ENCODE peak calls at places on chromosomes 12 and 14, in five cellular contexts. One of them, this sample, is unnamed.

GRCh38 chr12:126093911-126094310 is 1028.7 kb downstream of the AACS start:
- DNase-seq in NCI-H524 treated with DMSO at 0.1 percent for 48 hours: no peak
- DNase-seq in neural progenitor cell: peak
- DNase-seq in fibroblast of mammary gland: no peak
- DNase-seq in A549: no peak
- DNase-seq in this sample: peak

GRCh38 chr14:92647499-92648279 is 100.7 kb downstream of the LGMN start:
- DNase-seq in A549: no peak
- DNase-seq in neural progenitor cell: no peak
- DNase-seq in NCI-H524 treated with DMSO at 0.1 percent for 48 hours: no peak
- DNase-seq in fibroblast of mammary gland: peak
- DNase-seq in this sample: no peak

GRCh38 chr14:20415723-20416622 is 2.7 kb upstream of the TEP1 start:
- DNase-seq in neural progenitor cell: peak
- DNase-seq in NCI-H524 treated with DMSO at 0.1 percent for 48 hours: peak
- DNase-seq in fibroblast of mammary gland: peak
- DNase-seq in A549: peak
- DNase-seq in this sample: peak

GRCh38 chr14:66965831-66966230 is 223.4 kb upstream of the GARIN2 start:
- DNase-seq in fibroblast of mammary gland: peak
- DNase-seq in A549: no peak
- DNase-seq in NCI-H524 treated with DMSO at 0.1 percent for 48 hours: no peak
- DNase-seq in neural progenitor cell: no peak
- DNase-seq in this sample: no peak

GRCh38 chr14:93859957-93860356 is 67.2 kb upstream of the FAM181A start:
- DNase-seq in neural progenitor cell: no peak
- DNase-seq in NCI-H524 treated with DMSO at 0.1 percent for 48 hours: peak
- DNase-seq in A549: no peak
- DNase-seq in fibroblast of mammary gland: peak
- DNase-seq in this sample: no peak

GRCh38 chr12:69440886-69441285 is 29.3 kb upstream of the FRS2 start:
- DNase-seq in neural progenitor cell: no peak
- DNase-seq in NCI-H524 treated with DMSO at 0.1 percent for 48 hours: no peak
- DNase-seq in fibroblast of mammary gland: no peak
- DNase-seq in A549: no peak
- DNase-seq in this sample: no peak

GRCh38 chr12:77947326-77947725 is 116.6 kb downstream of the NAV3 start:
- DNase-seq in neural progenitor cell: no peak
- DNase-seq in NCI-H524 treated with DMSO at 0.1 percent for 48 hours: no peak
- DNase-seq in A549: no peak
- DNase-seq in fibroblast of mammary gland: peak
- DNase-seq in this sample: no peak

GRCh38 chr14:86777950-86778602 is 1214.9 kb downstream of the GALC start:
- DNase-seq in fibroblast of mammary gland: peak
- DNase-seq in NCI-H524 treated with DMSO at 0.1 percent for 48 hours: no peak
- DNase-seq in neural progenitor cell: no peak
- DNase-seq in A549: no peak
- DNase-seq in this sample: no peak

GRCh38 chr14:32258574-32258973 is 55.5 kb upstream of the RNU6-8 start:
- DNase-seq in NCI-H524 treated with DMSO at 0.1 percent for 48 hours: no peak
- DNase-seq in neural progenitor cell: no peak
- DNase-seq in A549: no peak
- DNase-seq in fibroblast of mammary gland: peak
- DNase-seq in this sample: no peak

GRCh38 chr14:72916174-72916573 is 10.1 kb upstream of the DCAF4 start:
- DNase-seq in fibroblast of mammary gland: no peak
- DNase-seq in NCI-H524 treated with DMSO at 0.1 percent for 48 hours: no peak
- DNase-seq in neural progenitor cell: no peak
- DNase-seq in A549: no peak
- DNase-seq in this sample: no peak

GRCh38 chr12:93245543-93245942 is 132.2 kb upstream of the NUDT4 start:
- DNase-seq in NCI-H524 treated with DMSO at 0.1 percent for 48 hours: no peak
- DNase-seq in neural progenitor cell: peak
- DNase-seq in fibroblast of mammary gland: no peak
- DNase-seq in A549: no peak
- DNase-seq in this sample: no peak

GRCh38 chr14:77615231-77616132 is 955 bp downstream of the SPTLC2 start:
- DNase-seq in neural progenitor cell: peak
- DNase-seq in fibroblast of mammary gland: peak
- DNase-seq in NCI-H524 treated with DMSO at 0.1 percent for 48 hours: no peak
- DNase-seq in A549: no peak
- DNase-seq in this sample: peak

GRCh38 chr12:31568498-31568897 is 22.4 kb downstream of the DENND5B start:
- DNase-seq in NCI-H524 treated with DMSO at 0.1 percent for 48 hours: no peak
- DNase-seq in neural progenitor cell: no peak
- DNase-seq in fibroblast of mammary gland: no peak
- DNase-seq in A549: no peak
- DNase-seq in this sample: no peak

GRCh38 chr14:61298834-61299233 is 17.7 kb upstream of the TMEM30B start:
- DNase-seq in NCI-H524 treated with DMSO at 0.1 percent for 48 hours: no peak
- DNase-seq in A549: no peak
- DNase-seq in fibroblast of mammary gland: no peak
- DNase-seq in neural progenitor cell: no peak
- DNase-seq in this sample: no peak

GRCh38 chr12:12180575-12180974 is 86.3 kb downstream of the LRP6 start:
- DNase-seq in NCI-H524 treated with DMSO at 0.1 percent for 48 hours: no peak
- DNase-seq in neural progenitor cell: no peak
- DNase-seq in fibroblast of mammary gland: no peak
- DNase-seq in A549: no peak
- DNase-seq in this sample: no peak

GRCh38 chr14:73746540-73747385 is 32.6 kb upstream of the PNMA1 start:
- DNase-seq in neural progenitor cell: peak
- DNase-seq in NCI-H524 treated with DMSO at 0.1 percent for 48 hours: peak
- DNase-seq in fibroblast of mammary gland: no peak
- DNase-seq in A549: no peak
- DNase-seq in this sample: peak

GRCh38 chr12:12441891-12442461 is 85.1 kb downstream of the BORCS5 start:
- DNase-seq in A549: no peak
- DNase-seq in NCI-H524 treated with DMSO at 0.1 percent for 48 hours: no peak
- DNase-seq in fibroblast of mammary gland: no peak
- DNase-seq in neural progenitor cell: no peak
- DNase-seq in this sample: no peak

GRCh38 chr12:84502907-84503787 is 409.5 kb downstream of the SLC6A15 start:
- DNase-seq in fibroblast of mammary gland: peak
- DNase-seq in NCI-H524 treated with DMSO at 0.1 percent for 48 hours: no peak
- DNase-seq in neural progenitor cell: peak
- DNase-seq in A549: peak
- DNase-seq in this sample: peak

GRCh38 chr12:115998119-115998633 is 279.3 kb downstream of the MED13L start:
- DNase-seq in A549: peak
- DNase-seq in neural progenitor cell: peak
- DNase-seq in fibroblast of mammary gland: peak
- DNase-seq in NCI-H524 treated with DMSO at 0.1 percent for 48 hours: no peak
- DNase-seq in this sample: peak

GRCh38 chr12:110002691-110003515 is 3.7 kb downstream of the ANKRD13A start:
- DNase-seq in A549: no peak
- DNase-seq in NCI-H524 treated with DMSO at 0.1 percent for 48 hours: no peak
- DNase-seq in neural progenitor cell: no peak
- DNase-seq in fibroblast of mammary gland: peak
- DNase-seq in this sample: no peak

GRCh38 chr12:50398931-50399330 is 1.8 kb upstream of the LARP4 start:
- DNase-seq in A549: no peak
- DNase-seq in neural progenitor cell: no peak
- DNase-seq in fibroblast of mammary gland: no peak
- DNase-seq in NCI-H524 treated with DMSO at 0.1 percent for 48 hours: no peak
- DNase-seq in this sample: no peak

GRCh38 chr12:112381898-112382796 is at the start of gene HECTD4:
- DNase-seq in fibroblast of mammary gland: peak
- DNase-seq in neural progenitor cell: peak
- DNase-seq in NCI-H524 treated with DMSO at 0.1 percent for 48 hours: peak
- DNase-seq in A549: peak
- DNase-seq in this sample: peak

GRCh38 chr12:2652401-2653081 is 142.2 kb upstream of the FKBP4 start:
- DNase-seq in fibroblast of mammary gland: no peak
- DNase-seq in NCI-H524 treated with DMSO at 0.1 percent for 48 hours: no peak
- DNase-seq in neural progenitor cell: peak
- DNase-seq in A549: no peak
- DNase-seq in this sample: peak

GRCh38 chr14:94644102-94644535 is 31.9 kb downstream of the SERPINA3 start:
- DNase-seq in A549: no peak
- DNase-seq in fibroblast of mammary gland: no peak
- DNase-seq in neural progenitor cell: no peak
- DNase-seq in NCI-H524 treated with DMSO at 0.1 percent for 48 hours: no peak
- DNase-seq in this sample: no peak

GRCh38 chr12:43776498-43776897 is 17.7 kb downstream of the IRAK4 start:
- DNase-seq in fibroblast of mammary gland: peak
- DNase-seq in NCI-H524 treated with DMSO at 0.1 percent for 48 hours: no peak
- DNase-seq in A549: peak
- DNase-seq in neural progenitor cell: peak
- DNase-seq in this sample: peak

GRCh38 chr14:81594012-81594411 is 60.4 kb upstream of the SEL1L start:
- DNase-seq in fibroblast of mammary gland: peak
- DNase-seq in NCI-H524 treated with DMSO at 0.1 percent for 48 hours: no peak
- DNase-seq in neural progenitor cell: peak
- DNase-seq in A549: no peak
- DNase-seq in this sample: peak

GRCh38 chr12:94092516-94093241 is 55.7 kb upstream of the PLXNC1 start:
- DNase-seq in neural progenitor cell: no peak
- DNase-seq in NCI-H524 treated with DMSO at 0.1 percent for 48 hours: no peak
- DNase-seq in fibroblast of mammary gland: peak
- DNase-seq in A549: no peak
- DNase-seq in this sample: no peak

GRCh38 chr14:102212845-102213244 is 73.1 kb downstream of the WDR20 start:
- DNase-seq in neural progenitor cell: no peak
- DNase-seq in fibroblast of mammary gland: no peak
- DNase-seq in A549: no peak
- DNase-seq in NCI-H524 treated with DMSO at 0.1 percent for 48 hours: no peak
- DNase-seq in this sample: no peak

GRCh38 chr14:91714805-91715204 is 17.1 kb downstream of the CATSPERB start:
- DNase-seq in fibroblast of mammary gland: no peak
- DNase-seq in A549: no peak
- DNase-seq in NCI-H524 treated with DMSO at 0.1 percent for 48 hours: no peak
- DNase-seq in neural progenitor cell: peak
- DNase-seq in this sample: peak

GRCh38 chr14:85280074-85280473 is 249.9 kb upstream of the FLRT2 start:
- DNase-seq in NCI-H524 treated with DMSO at 0.1 percent for 48 hours: no peak
- DNase-seq in fibroblast of mammary gland: peak
- DNase-seq in A549: no peak
- DNase-seq in neural progenitor cell: no peak
- DNase-seq in this sample: no peak

GRCh38 chr12:56637621-56638020 is 7.5 kb upstream of the BAZ2A start:
- DNase-seq in A549: no peak
- DNase-seq in fibroblast of mammary gland: no peak
- DNase-seq in NCI-H524 treated with DMSO at 0.1 percent for 48 hours: no peak
- DNase-seq in neural progenitor cell: no peak
- DNase-seq in this sample: no peak

GRCh38 chr14:104805326-104805678 is 4.4 kb downstream of the ZBTB42 start:
- DNase-seq in NCI-H524 treated with DMSO at 0.1 percent for 48 hours: no peak
- DNase-seq in fibroblast of mammary gland: peak
- DNase-seq in A549: peak
- DNase-seq in neural progenitor cell: no peak
- DNase-seq in this sample: peak

GRCh38 chr12:104684884-104685283 is 228.1 kb downstream of the CHST11 start:
- DNase-seq in A549: no peak
- DNase-seq in neural progenitor cell: no peak
- DNase-seq in NCI-H524 treated with DMSO at 0.1 percent for 48 hours: peak
- DNase-seq in fibroblast of mammary gland: peak
- DNase-seq in this sample: no peak

GRCh38 chr12:119114294-119114693 is 64.4 kb upstream of the HSPB8 start:
- DNase-seq in fibroblast of mammary gland: no peak
- DNase-seq in neural progenitor cell: no peak
- DNase-seq in NCI-H524 treated with DMSO at 0.1 percent for 48 hours: no peak
- DNase-seq in A549: no peak
- DNase-seq in this sample: no peak

GRCh38 chr14:52267501-52268190 is at the start of gene PTGDR:
- DNase-seq in neural progenitor cell: peak
- DNase-seq in NCI-H524 treated with DMSO at 0.1 percent for 48 hours: no peak
- DNase-seq in fibroblast of mammary gland: peak
- DNase-seq in A549: no peak
- DNase-seq in this sample: peak